ENCODE peak calls at places on chromosomes 3 and 15, in four cellular contexts. V is gastrocnemius medialis; U is CD4-positive, alpha-beta T cell; Z is spleen. T is an unnamed sample.

GRCh38 chr3:163562625-163563024 is 1515.7 kb downstream of the SI start:
- DNase-seq in Z (no peak), U (no peak), V (no peak), T (no peak)

GRCh38 chr3:69649120-69649519 is 90.1 kb upstream of the MITF start:
- DNase-seq in V (no peak), U (no peak), Z (no peak), T (no peak)

GRCh38 chr3:177282028-177282655 is 84.9 kb upstream of the TBL1XR1 start:
- DNase-seq in U (no peak), V (no peak), Z (no peak), T (no peak)

GRCh38 chr15:64013179-64014043 is 32.9 kb downstream of the DAPK2 start:
- DNase-seq in Z (no peak), U (no peak), V (peak), T (no peak)

GRCh38 chr15:85751731-85752421 is 42.8 kb downstream of the KLHL25 start:
- DNase-seq in U (no peak), Z (peak), V (no peak), T (no peak)

GRCh38 chr15:92654662-92655061 is 913 bp downstream of the FAM174B start:
- DNase-seq in Z (no peak), U (no peak), V (no peak), T (no peak)

GRCh38 chr15:25790003-25790660 is 73.0 kb downstream of the ATP10A start:
- DNase-seq in V (no peak), U (no peak), Z (no peak), T (peak)

GRCh38 chr3:167162083-167162482 is 218.0 kb downstream of the ZBBX start:
- DNase-seq in Z (no peak), V (no peak), U (no peak), T (no peak)

GRCh38 chr15:60079210-60079609 is 75.1 kb downstream of the FOXB1 start:
- DNase-seq in Z (no peak), V (no peak), U (no peak), T (no peak)
- TF ChIP-seq CTCF in Z (no peak), V (no peak), U (no peak), T (no peak)

DNA sequence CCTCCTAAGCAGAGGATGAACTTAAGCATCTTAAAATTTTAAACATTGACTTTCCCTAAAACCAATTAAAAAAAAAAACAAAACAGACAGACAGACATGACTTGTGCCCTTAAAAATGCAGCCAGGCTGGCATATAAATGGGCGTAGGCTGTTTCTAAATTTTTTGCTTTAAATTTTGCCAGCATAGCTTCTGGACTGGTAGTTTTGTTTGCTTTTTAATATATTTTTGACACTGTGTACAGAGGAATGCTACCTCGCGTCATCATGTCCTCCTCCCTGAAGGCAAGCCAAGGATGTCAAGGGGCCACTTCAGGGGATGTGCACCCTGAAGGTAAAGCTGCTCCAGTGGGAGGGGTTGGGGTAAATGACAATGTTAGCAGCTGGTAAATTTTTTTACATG is 134.8 kb downstream of the PGPEP1L start:
- DNase-seq in U (no peak), Z (no peak), V (no peak), T (no peak)
- H3K27ac ChIP-seq in U (no peak), Z (peak), V (no peak), T (no peak)

GRCh38 chr3:157495846-157496245 is 7.4 kb downstream of the VEPH1 start:
- DNase-seq in V (no peak), Z (no peak), U (no peak), T (no peak)

GRCh38 chr3:157491136-157491535 is 12.1 kb downstream of the VEPH1 start:
- DNase-seq in Z (no peak), U (no peak), V (no peak), T (no peak)

GRCh38 chr3:157498374-157498773 is 4.8 kb downstream of the VEPH1 start:
- DNase-seq in U (no peak), Z (no peak), V (no peak), T (no peak)

GRCh38 chr3:157494581-157495281 is 8.5 kb downstream of the VEPH1 start:
- DNase-seq in V (no peak), Z (no peak), U (no peak), T (no peak)

DNA sequence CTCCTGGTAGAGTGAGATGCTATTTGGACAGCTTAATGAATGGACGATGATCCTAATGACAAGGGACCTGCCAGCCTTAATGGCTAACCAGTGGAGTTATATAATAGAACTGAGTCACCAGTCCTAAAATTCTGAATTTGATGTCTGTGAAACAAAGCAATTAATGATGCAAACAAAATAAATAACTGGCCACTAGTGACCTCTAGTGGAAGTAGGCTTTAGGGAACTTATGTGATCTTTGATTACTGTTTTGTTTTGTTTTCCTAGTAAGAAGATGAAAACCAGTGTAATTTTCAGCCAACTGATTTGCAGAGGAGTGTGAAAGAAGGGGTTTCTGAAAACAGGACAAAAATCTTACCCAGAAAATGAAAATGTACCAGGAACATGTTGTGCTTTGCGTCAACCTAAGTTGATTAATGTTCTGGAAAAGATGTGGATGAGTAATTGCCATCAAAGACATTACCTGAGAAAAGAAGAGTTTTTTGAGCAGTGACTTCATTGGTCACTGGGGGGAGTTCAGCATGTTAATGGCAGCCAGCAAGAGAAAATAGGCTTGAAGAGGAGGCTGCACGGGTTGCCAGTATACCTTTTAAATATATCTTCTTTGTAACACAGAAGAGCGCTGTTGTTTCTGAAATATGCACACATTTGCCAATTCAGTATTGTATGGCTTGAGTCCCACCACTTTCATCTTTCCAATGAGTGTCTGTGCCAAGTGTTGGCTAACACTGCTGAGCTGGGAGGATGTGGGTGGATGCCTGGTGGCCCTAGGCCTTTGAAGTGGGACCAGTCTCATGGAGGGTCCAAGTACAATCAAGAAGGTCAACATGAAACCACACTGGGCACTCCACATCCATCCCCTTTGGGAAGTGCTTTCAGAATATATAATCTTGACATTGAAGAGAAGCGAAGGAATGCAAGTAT is 9.3 kb downstream of the VEPH1 start:
- DNase-seq in V (no peak), U (no peak), Z (no peak), T (no peak)
- TF ChIP-seq CTCF in V (peak), U (no peak), Z (peak), T (peak)

GRCh38 chr3:183884437-183885296 is at the start of gene PARL:
- DNase-seq in Z (peak), U (peak), V (peak), T (peak)

GRCh38 chr3:183884097-183884436 is 613 bp downstream of the PARL start:
- DNase-seq in V (no peak), U (no peak), Z (no peak), T (no peak)

GRCh38 chr3:183880121-183880520 is 4.6 kb downstream of the PARL start:
- DNase-seq in U (no peak), V (no peak), Z (no peak), T (no peak)

GRCh38 chr3:183885766-183886165 is 1.1 kb upstream of the PARL start:
- DNase-seq in Z (no peak), U (no peak), V (no peak), T (no peak)

GRCh38 chr3:183883291-183884096 is 1.2 kb downstream of the PARL start:
- DNase-seq in V (no peak), U (no peak), Z (no peak), T (no peak)
- H3K27ac ChIP-seq in V (peak), U (no peak), Z (peak), T (peak)

GRCh38 chr3:127857270-127857801 is 35.0 kb upstream of the MGLL start:
- DNase-seq in U (no peak), Z (no peak), V (no peak), T (no peak)
- TF ChIP-seq CTCF in U (no peak), Z (no peak), V (no peak), T (no peak)